ENCODE peak calls at places on chromosomes 1 and 21, in five cellular contexts. K is fibroblast of pulmonary artery; P is stimulated activated effector memory CD8-positive, alpha-beta T cell treated with anti-CD3 and anti-CD28 coated beads, Interleukin-12 subunit alpha, Interleukin-12 subunit beta, amount 100 ng/mL, for 72 hours; S is progenitor cell of endocrine pancreas; X is lung microvascular endothelial cell. Z is an unnamed sample.

GRCh38 chr1:227938911-227939790 is 8.6 kb downstream of the WNT9A start:
- DNase-seq in K (no peak), P (no peak), S (no peak), X (no peak), Z (no peak)

GRCh38 chr1:21647431-21648373 is 21.5 kb downstream of the RAP1GAP start:
- DNase-seq in K (peak; percentile 71), P (no peak), S (peak; percentile 68), X (peak; percentile 72), Z (no peak)

GRCh38 chr1:232615401-232615800 is 14.5 kb downstream of the SIPA1L2 start:
- DNase-seq in K (no peak), P (no peak), S (no peak), X (no peak), Z (no peak)

GRCh38 chr1:159229896-159230295 is 25.2 kb downstream of the ACKR1 start:
- DNase-seq in K (no peak), P (no peak), S (no peak), X (no peak), Z (no peak)

GRCh38 chr1:234851450-234852438 is 241.8 kb upstream of the IRF2BP2 start:
- DNase-seq in K (peak; percentile 49), P (no peak), S (no peak), X (peak; percentile 15), Z (no peak)

GRCh38 chr21:42609806-42610205 is 43.6 kb upstream of the PDE9A start:
- DNase-seq in K (no peak), P (no peak), S (no peak), X (no peak), Z (no peak)

GRCh38 chr1:63888984-63889383 is 115.2 kb downstream of the ROR1 start:
- DNase-seq in K (no peak), P (no peak), S (no peak), X (no peak), Z (no peak)

GRCh38 chr1:52928083-52928404 is 968 bp downstream of the SCP2 start:
- DNase-seq in K (no peak), P (no peak), S (no peak), X (no peak), Z (no peak)

GRCh38 chr1:69244211-69244610 is 323.5 kb upstream of the LRRC7 start:
- DNase-seq in K (no peak), P (no peak), S (no peak), X (no peak), Z (no peak)

GRCh38 chr1:159881930-159882839 is 17.8 kb downstream of the CFAP45 start:
- DNase-seq in K (peak; percentile 98), P (no peak), S (no peak), X (peak; percentile 50), Z (no peak)